ENCODE peak calls at places on chromosome 17, in five cellular contexts. One of them, this sample, is unnamed.
A peak's percentile ranks its signal among the peaks of the same experiment; 100 is the strongest.

GRCh38 chr17:2222901-2223616 is 80.5 kb downstream of the SMG6 start:
- DNase-seq in stimulated activated naive CD8-positive, alpha-beta T cell treated with anti-CD3 and anti-CD28 coated beads, Interleukin-15, Interleukin-2, amounts not matched to agents 100 U/mL and 50 U/mL, for 24 hours: peak; percentile 56
- DNase-seq in substantia nigra: no peak
- DNase-seq in ACHN: no peak
- DNase-seq in left ventricle myocardium inferior: peak; percentile 75
- DNase-seq in this sample: no peak

GRCh38 chr17:27345141-27345904 is 51.4 kb downstream of the WSB1 start:
- DNase-seq in stimulated activated naive CD8-positive, alpha-beta T cell treated with anti-CD3 and anti-CD28 coated beads, Interleukin-15, Interleukin-2, amounts not matched to agents 100 U/mL and 50 U/mL, for 24 hours: no peak
- DNase-seq in substantia nigra: no peak
- DNase-seq in ACHN: peak; percentile 97
- DNase-seq in left ventricle myocardium inferior: no peak
- DNase-seq in this sample: peak; percentile 48

GRCh38 chr17:40067710-40068109 is 4.9 kb downstream of the THRA start:
- DNase-seq in stimulated activated naive CD8-positive, alpha-beta T cell treated with anti-CD3 and anti-CD28 coated beads, Interleukin-15, Interleukin-2, amounts not matched to agents 100 U/mL and 50 U/mL, for 24 hours: no peak
- DNase-seq in substantia nigra: no peak
- DNase-seq in ACHN: no peak
- DNase-seq in left ventricle myocardium inferior: no peak
- DNase-seq in this sample: no peak

GRCh38 chr17:792277-792676 is 10.1 kb downstream of the MRM3 start:
- DNase-seq in stimulated activated naive CD8-positive, alpha-beta T cell treated with anti-CD3 and anti-CD28 coated beads, Interleukin-15, Interleukin-2, amounts not matched to agents 100 U/mL and 50 U/mL, for 24 hours: no peak
- DNase-seq in substantia nigra: no peak
- DNase-seq in ACHN: peak; percentile 19
- DNase-seq in left ventricle myocardium inferior: no peak
- DNase-seq in this sample: no peak

GRCh38 chr17:75111777-75112176 is 2.0 kb downstream of the ARMC7 start:
- DNase-seq in stimulated activated naive CD8-positive, alpha-beta T cell treated with anti-CD3 and anti-CD28 coated beads, Interleukin-15, Interleukin-2, amounts not matched to agents 100 U/mL and 50 U/mL, for 24 hours: no peak
- DNase-seq in substantia nigra: no peak
- DNase-seq in ACHN: no peak
- DNase-seq in left ventricle myocardium inferior: no peak
- DNase-seq in this sample: no peak

GRCh38 chr17:39462644-39463375 is 1.5 kb downstream of the CDK12 start:
- DNase-seq in stimulated activated naive CD8-positive, alpha-beta T cell treated with anti-CD3 and anti-CD28 coated beads, Interleukin-15, Interleukin-2, amounts not matched to agents 100 U/mL and 50 U/mL, for 24 hours: no peak
- DNase-seq in substantia nigra: no peak
- DNase-seq in ACHN: no peak
- DNase-seq in left ventricle myocardium inferior: no peak
- DNase-seq in this sample: peak; percentile 8

GRCh38 chr17:2083613-2084128 is 28.8 kb downstream of the HIC1 start:
- DNase-seq in stimulated activated naive CD8-positive, alpha-beta T cell treated with anti-CD3 and anti-CD28 coated beads, Interleukin-15, Interleukin-2, amounts not matched to agents 100 U/mL and 50 U/mL, for 24 hours: no peak
- DNase-seq in substantia nigra: no peak
- DNase-seq in ACHN: no peak
- DNase-seq in left ventricle myocardium inferior: no peak
- DNase-seq in this sample: peak; percentile 74

GRCh38 chr17:45895969-45896793 is 1.8 kb downstream of the MAPT start:
- DNase-seq in stimulated activated naive CD8-positive, alpha-beta T cell treated with anti-CD3 and anti-CD28 coated beads, Interleukin-15, Interleukin-2, amounts not matched to agents 100 U/mL and 50 U/mL, for 24 hours: peak; percentile 3
- DNase-seq in substantia nigra: peak; percentile 42
- DNase-seq in ACHN: no peak
- DNase-seq in left ventricle myocardium inferior: no peak
- DNase-seq in this sample: peak; percentile 28

GRCh38 chr17:36877774-36878173 is 59.5 kb upstream of the LHX1 start:
- DNase-seq in stimulated activated naive CD8-positive, alpha-beta T cell treated with anti-CD3 and anti-CD28 coated beads, Interleukin-15, Interleukin-2, amounts not matched to agents 100 U/mL and 50 U/mL, for 24 hours: no peak
- DNase-seq in substantia nigra: no peak
- DNase-seq in ACHN: no peak
- DNase-seq in left ventricle myocardium inferior: no peak
- DNase-seq in this sample: no peak

GRCh38 chr17:42554250-42555121 is 1.8 kb downstream of the HSD17B1 start:
- DNase-seq in stimulated activated naive CD8-positive, alpha-beta T cell treated with anti-CD3 and anti-CD28 coated beads, Interleukin-15, Interleukin-2, amounts not matched to agents 100 U/mL and 50 U/mL, for 24 hours: peak; percentile 89
- DNase-seq in substantia nigra: peak; percentile 84
- DNase-seq in ACHN: peak; percentile 87
- DNase-seq in left ventricle myocardium inferior: peak; percentile 92
- DNase-seq in this sample: peak; percentile 90

GRCh38 chr17:1561420-1562177 is 993 bp downstream of the PITPNA start:
- DNase-seq in stimulated activated naive CD8-positive, alpha-beta T cell treated with anti-CD3 and anti-CD28 coated beads, Interleukin-15, Interleukin-2, amounts not matched to agents 100 U/mL and 50 U/mL, for 24 hours: peak; percentile 61
- DNase-seq in substantia nigra: no peak
- DNase-seq in ACHN: peak; percentile 35
- DNase-seq in left ventricle myocardium inferior: no peak
- DNase-seq in this sample: no peak

GRCh38 chr17:83203472-83204221 is 124.2 kb downstream of the METRNL start:
- DNase-seq in stimulated activated naive CD8-positive, alpha-beta T cell treated with anti-CD3 and anti-CD28 coated beads, Interleukin-15, Interleukin-2, amounts not matched to agents 100 U/mL and 50 U/mL, for 24 hours: peak; percentile 5
- DNase-seq in substantia nigra: no peak
- DNase-seq in ACHN: no peak
- DNase-seq in left ventricle myocardium inferior: peak; percentile 11
- DNase-seq in this sample: no peak

GRCh38 chr17:80101946-80102706 is 745 bp downstream of the GAA start:
- DNase-seq in stimulated activated naive CD8-positive, alpha-beta T cell treated with anti-CD3 and anti-CD28 coated beads, Interleukin-15, Interleukin-2, amounts not matched to agents 100 U/mL and 50 U/mL, for 24 hours: no peak
- DNase-seq in substantia nigra: no peak
- DNase-seq in ACHN: peak; percentile 41
- DNase-seq in left ventricle myocardium inferior: no peak
- DNase-seq in this sample: peak; percentile 36

GRCh38 chr17:81831957-81832607 is 1.0 kb downstream of the MCRIP1 start:
- DNase-seq in stimulated activated naive CD8-positive, alpha-beta T cell treated with anti-CD3 and anti-CD28 coated beads, Interleukin-15, Interleukin-2, amounts not matched to agents 100 U/mL and 50 U/mL, for 24 hours: peak; percentile 64
- DNase-seq in substantia nigra: no peak
- DNase-seq in ACHN: no peak
- DNase-seq in left ventricle myocardium inferior: no peak
- DNase-seq in this sample: no peak

GRCh38 chr17:45992175-45992574 is 6.9 kb upstream of the STH start:
- DNase-seq in stimulated activated naive CD8-positive, alpha-beta T cell treated with anti-CD3 and anti-CD28 coated beads, Interleukin-15, Interleukin-2, amounts not matched to agents 100 U/mL and 50 U/mL, for 24 hours: no peak
- DNase-seq in substantia nigra: no peak
- DNase-seq in ACHN: no peak
- DNase-seq in left ventricle myocardium inferior: no peak
- DNase-seq in this sample: peak; percentile 49

GRCh38 chr17:79073706-79074088 is 927 bp upstream of the ENGASE start:
- DNase-seq in stimulated activated naive CD8-positive, alpha-beta T cell treated with anti-CD3 and anti-CD28 coated beads, Interleukin-15, Interleukin-2, amounts not matched to agents 100 U/mL and 50 U/mL, for 24 hours: no peak
- DNase-seq in substantia nigra: no peak
- DNase-seq in ACHN: no peak
- DNase-seq in left ventricle myocardium inferior: no peak
- DNase-seq in this sample: no peak

GRCh38 chr17:78568051-78568450 is 9.1 kb downstream of the DNAH17 start:
- DNase-seq in stimulated activated naive CD8-positive, alpha-beta T cell treated with anti-CD3 and anti-CD28 coated beads, Interleukin-15, Interleukin-2, amounts not matched to agents 100 U/mL and 50 U/mL, for 24 hours: no peak
- DNase-seq in substantia nigra: no peak
- DNase-seq in ACHN: no peak
- DNase-seq in left ventricle myocardium inferior: no peak
- DNase-seq in this sample: no peak

GRCh38 chr17:21842332-21843317 is 150.3 kb downstream of the KCNJ18 start:
- DNase-seq in stimulated activated naive CD8-positive, alpha-beta T cell treated with anti-CD3 and anti-CD28 coated beads, Interleukin-15, Interleukin-2, amounts not matched to agents 100 U/mL and 50 U/mL, for 24 hours: no peak
- DNase-seq in substantia nigra: no peak
- DNase-seq in ACHN: no peak
- DNase-seq in left ventricle myocardium inferior: no peak
- DNase-seq in this sample: no peak

GRCh38 chr17:72077326-72077960 is 43.4 kb upstream of the SOX9 start:
- DNase-seq in stimulated activated naive CD8-positive, alpha-beta T cell treated with anti-CD3 and anti-CD28 coated beads, Interleukin-15, Interleukin-2, amounts not matched to agents 100 U/mL and 50 U/mL, for 24 hours: no peak
- DNase-seq in substantia nigra: no peak
- DNase-seq in ACHN: no peak
- DNase-seq in left ventricle myocardium inferior: no peak
- DNase-seq in this sample: no peak

GRCh38 chr17:72677714-72678390 is 414.6 kb downstream of the SLC39A11 start:
- DNase-seq in stimulated activated naive CD8-positive, alpha-beta T cell treated with anti-CD3 and anti-CD28 coated beads, Interleukin-15, Interleukin-2, amounts not matched to agents 100 U/mL and 50 U/mL, for 24 hours: no peak
- DNase-seq in substantia nigra: no peak
- DNase-seq in ACHN: no peak
- DNase-seq in left ventricle myocardium inferior: no peak
- DNase-seq in this sample: no peak

GRCh38 chr17:3864534-3864933 is 18.5 kb upstream of the NCBP3 start:
- DNase-seq in stimulated activated naive CD8-positive, alpha-beta T cell treated with anti-CD3 and anti-CD28 coated beads, Interleukin-15, Interleukin-2, amounts not matched to agents 100 U/mL and 50 U/mL, for 24 hours: no peak
- DNase-seq in substantia nigra: no peak
- DNase-seq in ACHN: no peak
- DNase-seq in left ventricle myocardium inferior: no peak
- DNase-seq in this sample: no peak

GRCh38 chr17:57195790-57196460 is 60.4 kb upstream of the MSI2 start:
- DNase-seq in stimulated activated naive CD8-positive, alpha-beta T cell treated with anti-CD3 and anti-CD28 coated beads, Interleukin-15, Interleukin-2, amounts not matched to agents 100 U/mL and 50 U/mL, for 24 hours: no peak
- DNase-seq in substantia nigra: no peak
- DNase-seq in ACHN: no peak
- DNase-seq in left ventricle myocardium inferior: no peak
- DNase-seq in this sample: no peak

GRCh38 chr17:80191720-80192265 is 22.0 kb downstream of the CARD14 start:
- DNase-seq in stimulated activated naive CD8-positive, alpha-beta T cell treated with anti-CD3 and anti-CD28 coated beads, Interleukin-15, Interleukin-2, amounts not matched to agents 100 U/mL and 50 U/mL, for 24 hours: no peak
- DNase-seq in substantia nigra: no peak
- DNase-seq in ACHN: no peak
- DNase-seq in left ventricle myocardium inferior: no peak
- DNase-seq in this sample: no peak

GRCh38 chr17:50779747-50780363 is 12.5 kb upstream of the ANKRD40CL start:
- DNase-seq in stimulated activated naive CD8-positive, alpha-beta T cell treated with anti-CD3 and anti-CD28 coated beads, Interleukin-15, Interleukin-2, amounts not matched to agents 100 U/mL and 50 U/mL, for 24 hours: no peak
- DNase-seq in substantia nigra: no peak
- DNase-seq in ACHN: no peak
- DNase-seq in left ventricle myocardium inferior: no peak
- DNase-seq in this sample: no peak

GRCh38 chr17:78358538-78359215 is 1.2 kb downstream of the SOCS3 start:
- DNase-seq in stimulated activated naive CD8-positive, alpha-beta T cell treated with anti-CD3 and anti-CD28 coated beads, Interleukin-15, Interleukin-2, amounts not matched to agents 100 U/mL and 50 U/mL, for 24 hours: peak; percentile 43
- DNase-seq in substantia nigra: no peak
- DNase-seq in ACHN: peak; percentile 56
- DNase-seq in left ventricle myocardium inferior: no peak
- DNase-seq in this sample: no peak

GRCh38 chr17:78458739-78459335 is 80.4 kb downstream of the PGS1 start:
- DNase-seq in stimulated activated naive CD8-positive, alpha-beta T cell treated with anti-CD3 and anti-CD28 coated beads, Interleukin-15, Interleukin-2, amounts not matched to agents 100 U/mL and 50 U/mL, for 24 hours: no peak
- DNase-seq in substantia nigra: peak; percentile 99
- DNase-seq in ACHN: no peak
- DNase-seq in left ventricle myocardium inferior: no peak
- DNase-seq in this sample: peak; percentile 98

GRCh38 chr17:66302761-66303626 is 581 bp downstream of the PRKCA start:
- DNase-seq in stimulated activated naive CD8-positive, alpha-beta T cell treated with anti-CD3 and anti-CD28 coated beads, Interleukin-15, Interleukin-2, amounts not matched to agents 100 U/mL and 50 U/mL, for 24 hours: peak; percentile 58
- DNase-seq in substantia nigra: peak; percentile 61
- DNase-seq in ACHN: peak; percentile 67
- DNase-seq in left ventricle myocardium inferior: peak; percentile 47
- DNase-seq in this sample: peak; percentile 62

GRCh38 chr17:49935526-49936210 is 33.3 kb upstream of the DLX4 start:
- DNase-seq in stimulated activated naive CD8-positive, alpha-beta T cell treated with anti-CD3 and anti-CD28 coated beads, Interleukin-15, Interleukin-2, amounts not matched to agents 100 U/mL and 50 U/mL, for 24 hours: no peak
- DNase-seq in substantia nigra: no peak
- DNase-seq in ACHN: no peak
- DNase-seq in left ventricle myocardium inferior: no peak
- DNase-seq in this sample: no peak

GRCh38 chr17:2707721-2708584 is 3.6 kb downstream of the CLUH start:
- DNase-seq in stimulated activated naive CD8-positive, alpha-beta T cell treated with anti-CD3 and anti-CD28 coated beads, Interleukin-15, Interleukin-2, amounts not matched to agents 100 U/mL and 50 U/mL, for 24 hours: peak; percentile 36
- DNase-seq in substantia nigra: peak; percentile 74
- DNase-seq in ACHN: peak; percentile 41
- DNase-seq in left ventricle myocardium inferior: peak; percentile 84
- DNase-seq in this sample: peak; percentile 56

GRCh38 chr17:2050246-2050866 is 4.5 kb upstream of the HIC1 start:
- DNase-seq in stimulated activated naive CD8-positive, alpha-beta T cell treated with anti-CD3 and anti-CD28 coated beads, Interleukin-15, Interleukin-2, amounts not matched to agents 100 U/mL and 50 U/mL, for 24 hours: peak; percentile 82
- DNase-seq in substantia nigra: peak; percentile 46
- DNase-seq in ACHN: peak; percentile 81
- DNase-seq in left ventricle myocardium inferior: peak; percentile 64
- DNase-seq in this sample: no peak

GRCh38 chr17:1018547-1018946 is 21.6 kb downstream of the TIMM22 start:
- DNase-seq in stimulated activated naive CD8-positive, alpha-beta T cell treated with anti-CD3 and anti-CD28 coated beads, Interleukin-15, Interleukin-2, amounts not matched to agents 100 U/mL and 50 U/mL, for 24 hours: no peak
- DNase-seq in substantia nigra: no peak
- DNase-seq in ACHN: no peak
- DNase-seq in left ventricle myocardium inferior: no peak
- DNase-seq in this sample: no peak

GRCh38 chr17:54435966-54436365 is 464.7 kb upstream of the TOM1L1 start:
- DNase-seq in stimulated activated naive CD8-positive, alpha-beta T cell treated with anti-CD3 and anti-CD28 coated beads, Interleukin-15, Interleukin-2, amounts not matched to agents 100 U/mL and 50 U/mL, for 24 hours: no peak
- DNase-seq in substantia nigra: no peak
- DNase-seq in ACHN: no peak
- DNase-seq in left ventricle myocardium inferior: no peak
- DNase-seq in this sample: no peak

GRCh38 chr17:4950075-4950756 is 703 bp upstream of the ENO3 start:
- DNase-seq in stimulated activated naive CD8-positive, alpha-beta T cell treated with anti-CD3 and anti-CD28 coated beads, Interleukin-15, Interleukin-2, amounts not matched to agents 100 U/mL and 50 U/mL, for 24 hours: peak; percentile 54
- DNase-seq in substantia nigra: peak; percentile 26
- DNase-seq in ACHN: no peak
- DNase-seq in left ventricle myocardium inferior: peak; percentile 78
- DNase-seq in this sample: no peak

GRCh38 chr17:13462161-13462560 is 139.6 kb downstream of the HS3ST3A1 start:
- DNase-seq in stimulated activated naive CD8-positive, alpha-beta T cell treated with anti-CD3 and anti-CD28 coated beads, Interleukin-15, Interleukin-2, amounts not matched to agents 100 U/mL and 50 U/mL, for 24 hours: no peak
- DNase-seq in substantia nigra: no peak
- DNase-seq in ACHN: no peak
- DNase-seq in left ventricle myocardium inferior: no peak
- DNase-seq in this sample: no peak